ENCODE peak calls at places on chromosomes 12 and 14, in nine cellular contexts. Q is IMR-90; N is fibroblast of the conjunctiva; O is omental fat pad; G is lower lobe of right lung; P is amniotic epithelial cell; W is effector CD4-positive, alpha-beta T cell; E is stimulated activated CD4-positive, alpha-beta T cell treated with anti-CD3 and anti-CD28 coated beads, TNF-alpha, amount 100 ng/mL, for 4 hours; B is left kidney. T is an unnamed sample.
A peak's percentile ranks its signal among the peaks of the same experiment; 100 is the strongest.

GRCh38 chr14:68762944-68763831 is 29.7 kb downstream of the ZFP36L1 start:
- DNase-seq in B (peak; percentile 99), P (peak; percentile 98), Q (peak; percentile 76), G (peak; percentile 54), W (no peak), E (no peak), N (no peak), O (no peak), T (no peak)

GRCh38 chr14:92352158-92352985 is 29.4 kb downstream of the SLC24A4 start:
- DNase-seq in Q (no peak), P (peak; percentile 15), G (no peak), N (peak; percentile 17), O (no peak), W (no peak), E (no peak), B (no peak), T (no peak)

GRCh38 chr12:107131832-107132616 is 38.7 kb upstream of the CRY1 start:
- DNase-seq in W (no peak), G (no peak), P (peak; percentile 53), B (peak; percentile 84), O (no peak), N (peak; percentile 40), E (peak; percentile 3), Q (peak; percentile 68), T (peak; percentile 71)

GRCh38 chr14:64948612-64949210 is 6.2 kb upstream of the GPX2 start:
- DNase-seq in Q (no peak), N (no peak), W (no peak), B (no peak), G (no peak), E (no peak), O (no peak), P (no peak), T (no peak)

GRCh38 chr12:124504273-124505000 is 63.0 kb downstream of the NCOR2 start:
- DNase-seq in O (no peak), W (no peak), N (no peak), P (no peak), B (peak; percentile 57), Q (no peak), G (no peak), E (no peak), T (no peak)

GRCh38 chr12:56629459-56630179 is 507 bp downstream of the BAZ2A start:
- DNase-seq in N (no peak), G (peak; percentile 51), W (peak; percentile 40), P (peak; percentile 5), E (no peak), O (no peak), Q (no peak), B (peak; percentile 37), T (peak; percentile 8)

GRCh38 chr14:75690010-75690409 is 29.0 kb downstream of the TTLL5 start:
- DNase-seq in Q (peak; percentile 47), E (no peak), N (no peak), O (no peak), B (no peak), P (peak; percentile 63), G (no peak), W (no peak), T (no peak)

GRCh38 chr12:31236998-31237637 is 88.8 kb downstream of the SINHCAF start:
- DNase-seq in G (peak; percentile 40), Q (no peak), B (no peak), E (no peak), N (no peak), P (no peak), W (no peak), O (no peak), T (no peak)

GRCh38 chr14:78863143-78863542 is 693.0 kb downstream of the NRXN3 start:
- DNase-seq in O (no peak), B (peak; percentile 85), Q (peak; percentile 43), G (no peak), E (no peak), W (no peak), N (no peak), P (peak; percentile 45), T (peak; percentile 40)

GRCh38 chr14:20848316-20848954 is 42.8 kb upstream of the RNASE3 start:
- DNase-seq in P (no peak), B (no peak), O (no peak), G (no peak), E (no peak), N (no peak), W (no peak), Q (peak; percentile 19), T (peak; percentile 2)

GRCh38 chr12:120314220-120314619 is 12.1 kb downstream of the SIRT4 start:
- DNase-seq in W (no peak), N (no peak), O (no peak), P (no peak), G (no peak), Q (no peak), B (no peak), E (no peak), T (no peak)

GRCh38 chr14:75339059-75339458 is 60.4 kb downstream of the FOS start:
- DNase-seq in Q (peak; percentile 13), P (peak; percentile 69), W (no peak), N (peak; percentile 5), B (no peak), E (no peak), G (no peak), O (no peak), T (peak; percentile 4)

GRCh38 chr14:65170318-65170717 is 68.0 kb upstream of the MAX start:
- DNase-seq in E (no peak), G (no peak), W (no peak), P (no peak), B (no peak), O (no peak), Q (no peak), N (no peak), T (no peak)

GRCh38 chr12:45051490-45052105 is 699 bp upstream of the DBX2 start:
- DNase-seq in E (no peak), Q (no peak), B (peak; percentile 21), P (no peak), N (no peak), G (peak; percentile 25), W (no peak), O (no peak), T (peak; percentile 8)

GRCh38 chr14:84894254-84894653 is 635.7 kb upstream of the FLRT2 start:
- DNase-seq in G (no peak), B (no peak), W (no peak), Q (no peak), O (no peak), P (no peak), E (no peak), N (no peak), T (no peak)

GRCh38 chr12:31591308-31591901 is 469 bp upstream of the DENND5B start:
- DNase-seq in B (peak; percentile 85), E (no peak), N (no peak), G (no peak), W (no peak), P (peak; percentile 53), Q (no peak), O (no peak), T (peak; percentile 32)

GRCh38 chr14:23403908-23404307 is 4.2 kb downstream of the MYH6 start:
- DNase-seq in W (no peak), E (no peak), Q (no peak), N (no peak), P (no peak), G (no peak), B (no peak), O (no peak), T (no peak)

GRCh38 chr12:123445388-123446344 is 9.2 kb upstream of the RILPL2 start:
- DNase-seq in O (no peak), E (no peak), B (peak; percentile 66), G (peak; percentile 72), N (peak; percentile 43), W (no peak), P (peak; percentile 87), Q (peak; percentile 40), T (no peak)

GRCh38 chr12:101566318-101566717 is 28.5 kb upstream of the MYBPC1 start:
- DNase-seq in O (no peak), B (no peak), N (no peak), P (no peak), Q (no peak), E (no peak), G (no peak), W (no peak), T (no peak)

GRCh38 chr12:20140751-20141150 is 227.6 kb upstream of the PDE3A start:
- DNase-seq in Q (no peak), W (no peak), N (no peak), G (no peak), O (no peak), P (no peak), E (no peak), B (no peak), T (no peak)

GRCh38 chr12:75951399-75952228 is 80.0 kb downstream of the PHLDA1 start:
- DNase-seq in O (no peak), E (no peak), P (peak; percentile 13), B (no peak), W (no peak), N (no peak), G (no peak), Q (no peak), T (no peak)

GRCh38 chr14:86153480-86153879 is 623.5 kb downstream of the FLRT2 start:
- DNase-seq in O (no peak), E (no peak), N (no peak), Q (no peak), B (no peak), G (no peak), W (no peak), P (no peak), T (no peak)

GRCh38 chr12:63206494-63206893 is 55.5 kb upstream of the AVPR1A start:
- DNase-seq in N (no peak), B (no peak), W (no peak), Q (no peak), O (no peak), P (no peak), E (no peak), G (no peak), T (no peak)

GRCh38 chr12:59652098-59652497 is 56.3 kb downstream of the SLC16A7 start:
- DNase-seq in G (no peak), P (no peak), E (no peak), O (no peak), B (no peak), Q (no peak), N (no peak), W (no peak), T (no peak)

GRCh38 chr14:63045234-63045611 is at the start of gene KCNH5:
- DNase-seq in E (no peak), W (no peak), G (peak; percentile 46), Q (peak; percentile 46), P (peak; percentile 22), O (no peak), B (peak; percentile 92), N (no peak), T (peak; percentile 46)

GRCh38 chr12:110744176-110744575 is 1.5 kb upstream of the PPP1CC start:
- DNase-seq in W (no peak), G (no peak), B (no peak), Q (peak; percentile 41), O (no peak), E (no peak), P (peak; percentile 53), N (no peak), T (no peak)

GRCh38 chr14:96168581-96168980 is 36.1 kb upstream of the BDKRB2 start:
- DNase-seq in G (no peak), N (no peak), O (no peak), B (no peak), P (no peak), Q (no peak), W (no peak), E (no peak), T (no peak)

GRCh38 chr12:125677829-125678228 is 612.6 kb downstream of the AACS start:
- DNase-seq in Q (no peak), P (no peak), W (no peak), O (no peak), N (no peak), B (no peak), E (no peak), G (no peak), T (no peak)

GRCh38 chr12:111251099-111251498 is 117.8 kb downstream of the PHETA1 start:
- DNase-seq in N (no peak), O (no peak), B (no peak), W (no peak), P (no peak), Q (no peak), G (no peak), E (no peak), T (no peak)

GRCh38 chr12:64890873-64891468 is 66.5 kb downstream of the TBC1D30 start:
- DNase-seq in P (peak; percentile 58), Q (peak; percentile 70), G (no peak), N (peak; percentile 57), W (no peak), O (no peak), E (no peak), B (peak; percentile 88), T (peak; percentile 67)

GRCh38 chr12:102026728-102027127 is 35.1 kb downstream of the WASHC3 start:
- DNase-seq in G (no peak), E (no peak), W (no peak), Q (no peak), P (no peak), B (peak; percentile 2), O (no peak), N (no peak), T (no peak)